ENCODE peak calls at places on chromosomes 5 and 9, in six cellular contexts. S is chondrocyte, A is LoVo, P is T-helper 1 cell, I is NCI-H2081, J is cardiac muscle cell. H is an unnamed sample.
A peak's percentile ranks its signal among the peaks of the same experiment; 100 is the strongest.

GRCh38 chr5:76695336-76695735 is 20.6 kb upstream of the F2R start:
- DNase-seq in S (no peak), A (no peak), P (no peak), I (no peak), J (no peak), H (no peak)

GRCh38 chr5:168714046-168714445 is 134.9 kb upstream of the PANK3 start:
- DNase-seq in S (no peak), A (no peak), P (no peak), I (no peak), J (no peak), H (no peak)

GRCh38 chr9:109206670-109207069 is 39.6 kb upstream of the FRRS1L start:
- DNase-seq in S (no peak), A (no peak), P (no peak), I (no peak), J (no peak), H (no peak)

GRCh38 chr5:33488558-33489355 is 48.0 kb downstream of the TARS1 start:
- DNase-seq in S (no peak), A (no peak), P (no peak), I (no peak), J (no peak), H (no peak)

GRCh38 chr9:78298046-78298511 is 1.2 kb downstream of the PSAT1 start:
- DNase-seq in S (no peak), A (no peak), P (no peak), I (no peak), J (peak; percentile 40), H (no peak)

GRCh38 chr5:95791751-95792150 is 30.8 kb downstream of the GLRX start:
- DNase-seq in S (no peak), A (no peak), P (no peak), I (no peak), J (no peak), H (no peak)

GRCh38 chr9:116543731-116544400 is 143.2 kb upstream of the TRIM32 start:
- DNase-seq in S (no peak), A (no peak), P (no peak), I (no peak), J (no peak), H (no peak)

GRCh38 chr5:173055042-173055721 is 970 bp upstream of the CREBRF start:
- DNase-seq in S (no peak), A (no peak), P (no peak), I (no peak), J (no peak), H (no peak)

GRCh38 chr5:54895816-54896341 is 89.5 kb downstream of the ESM1 start:
- DNase-seq in S (no peak), A (peak; percentile 45), P (no peak), I (peak; percentile 44), J (peak; percentile 70), H (no peak)

GRCh38 chr5:27402828-27403227 is 364.4 kb upstream of the CDH9 start:
- DNase-seq in S (no peak), A (no peak), P (no peak), I (no peak), J (no peak), H (no peak)

GRCh38 chr9:36728651-36729520 is 156.2 kb downstream of the MELK start:
- DNase-seq in S (peak; percentile 72), A (peak; percentile 58), P (peak; percentile 22), I (peak; percentile 76), J (peak; percentile 89), H (peak; percentile 54)

GRCh38 chr9:125755340-125755739 is 8.2 kb downstream of the PBX3 start:
- DNase-seq in S (no peak), A (no peak), P (no peak), I (peak; percentile 15), J (no peak), H (no peak)

GRCh38 chr5:39640552-39640951 is 215.8 kb upstream of the DAB2 start:
- DNase-seq in S (no peak), A (no peak), P (no peak), I (no peak), J (no peak), H (no peak)

H was measured in effector CD4-positive, alpha-beta T cell.